ENCODE peak calls at places on chromosomes 2 and 18, in seven cellular contexts. One of them, this sample, is unnamed.

GRCh38 chr2:215843579-215843978 is 169.8 kb downstream of the MREG start:
- DNase-seq in uterus: no peak
- DNase-seq in A549: peak; percentile 37
- DNase-seq in testis: no peak
- DNase-seq in upper lobe of left lung: no peak
- DNase-seq in Peyer's patch: no peak
- DNase-seq in erythroblast: no peak
- DNase-seq in this sample: no peak

GRCh38 chr18:48230459-48231113 is 178.6 kb downstream of the ZBTB7C start:
- DNase-seq in uterus: no peak
- DNase-seq in testis: peak; percentile 60
- DNase-seq in Peyer's patch: peak; percentile 76
- DNase-seq in A549: peak; percentile 66
- DNase-seq in erythroblast: peak; percentile 49
- DNase-seq in upper lobe of left lung: peak; percentile 68
- DNase-seq in this sample: no peak

GRCh38 chr2:217282531-217282930 is 422.7 kb upstream of the TNP1 start:
- DNase-seq in uterus: no peak
- DNase-seq in A549: no peak
- DNase-seq in upper lobe of left lung: no peak
- DNase-seq in testis: no peak
- DNase-seq in Peyer's patch: no peak
- DNase-seq in erythroblast: no peak
- DNase-seq in this sample: no peak

GRCh38 chr2:55009277-55010055 is 40.8 kb downstream of the RTN4 start:
- DNase-seq in A549: no peak
- DNase-seq in erythroblast: no peak
- DNase-seq in testis: no peak
- DNase-seq in upper lobe of left lung: no peak
- DNase-seq in uterus: no peak
- DNase-seq in Peyer's patch: no peak
- DNase-seq in this sample: no peak

GRCh38 chr2:181778621-181779195 is 98.4 kb upstream of the NEUROD1 start:
- DNase-seq in uterus: no peak
- DNase-seq in upper lobe of left lung: no peak
- DNase-seq in Peyer's patch: no peak
- DNase-seq in testis: no peak
- DNase-seq in A549: no peak
- DNase-seq in erythroblast: no peak
- DNase-seq in this sample: no peak

GRCh38 chr2:70626254-70626990 is 72.8 kb upstream of the TGFA start:
- DNase-seq in erythroblast: no peak
- DNase-seq in Peyer's patch: no peak
- DNase-seq in testis: no peak
- DNase-seq in upper lobe of left lung: no peak
- DNase-seq in A549: no peak
- DNase-seq in uterus: no peak
- DNase-seq in this sample: no peak

GRCh38 chr18:33987206-33987605 is 237.5 kb downstream of the NOL4 start:
- DNase-seq in testis: no peak
- DNase-seq in upper lobe of left lung: no peak
- DNase-seq in erythroblast: no peak
- DNase-seq in A549: no peak
- DNase-seq in Peyer's patch: no peak
- DNase-seq in uterus: no peak
- DNase-seq in this sample: no peak

GRCh38 chr2:120219766-120220165 is 3.4 kb downstream of the TMEM185B start:
- DNase-seq in A549: no peak
- DNase-seq in testis: no peak
- DNase-seq in uterus: no peak
- DNase-seq in Peyer's patch: no peak
- DNase-seq in erythroblast: no peak
- DNase-seq in upper lobe of left lung: no peak
- DNase-seq in this sample: no peak

GRCh38 chr2:237691908-237692600 is 64.7 kb downstream of the LRRFIP1 start:
- DNase-seq in upper lobe of left lung: peak; percentile 98
- DNase-seq in testis: peak; percentile 97
- DNase-seq in erythroblast: peak; percentile 94
- DNase-seq in uterus: peak; percentile 96
- DNase-seq in Peyer's patch: peak; percentile 99
- DNase-seq in A549: peak; percentile 93
- DNase-seq in this sample: peak; percentile 99

GRCh38 chr2:7292154-7292553 is 374.9 kb downstream of the RNF144A start:
- DNase-seq in upper lobe of left lung: no peak
- DNase-seq in Peyer's patch: no peak
- DNase-seq in A549: no peak
- DNase-seq in uterus: no peak
- DNase-seq in erythroblast: no peak
- DNase-seq in testis: no peak
- DNase-seq in this sample: no peak

GRCh38 chr2:183866666-183867065 is 731.7 kb upstream of the ZNF804A start:
- DNase-seq in testis: no peak
- DNase-seq in A549: no peak
- DNase-seq in uterus: no peak
- DNase-seq in upper lobe of left lung: no peak
- DNase-seq in Peyer's patch: no peak
- DNase-seq in erythroblast: no peak
- DNase-seq in this sample: no peak

GRCh38 chr2:1990724-1991123 is 246.4 kb upstream of the PXDN start:
- DNase-seq in testis: peak; percentile 35
- DNase-seq in uterus: no peak
- DNase-seq in A549: peak; percentile 11
- DNase-seq in upper lobe of left lung: no peak
- DNase-seq in erythroblast: no peak
- DNase-seq in Peyer's patch: no peak
- DNase-seq in this sample: peak; percentile 74

GRCh38 chr2:100188326-100188725 is 45.9 kb upstream of the AFF3 start:
- DNase-seq in erythroblast: no peak
- DNase-seq in A549: no peak
- DNase-seq in testis: no peak
- DNase-seq in Peyer's patch: no peak
- DNase-seq in upper lobe of left lung: no peak
- DNase-seq in uterus: no peak
- DNase-seq in this sample: no peak

GRCh38 chr18:46174317-46175039 is 70.3 kb downstream of the HAUS1 start:
- DNase-seq in upper lobe of left lung: peak; percentile 25
- DNase-seq in erythroblast: peak; percentile 79
- DNase-seq in testis: peak; percentile 47
- DNase-seq in A549: no peak
- DNase-seq in Peyer's patch: peak; percentile 54
- DNase-seq in uterus: peak; percentile 17
- DNase-seq in this sample: no peak

GRCh38 chr2:215983581-215984351 is 29.6 kb downstream of the MREG start:
- DNase-seq in upper lobe of left lung: no peak
- DNase-seq in uterus: no peak
- DNase-seq in Peyer's patch: no peak
- DNase-seq in testis: no peak
- DNase-seq in erythroblast: no peak
- DNase-seq in A549: no peak
- DNase-seq in this sample: no peak

GRCh38 chr2:73386894-73387636 is 1.4 kb downstream of the ALMS1 start:
- DNase-seq in testis: no peak
- DNase-seq in Peyer's patch: no peak
- DNase-seq in erythroblast: peak; percentile 49
- DNase-seq in uterus: no peak
- DNase-seq in A549: no peak
- DNase-seq in upper lobe of left lung: no peak
- DNase-seq in this sample: no peak

GRCh38 chr2:138507267-138507666 is 5.7 kb downstream of the SPOPL start:
- DNase-seq in testis: no peak
- DNase-seq in Peyer's patch: no peak
- DNase-seq in upper lobe of left lung: no peak
- DNase-seq in erythroblast: no peak
- DNase-seq in uterus: no peak
- DNase-seq in A549: peak; percentile 29
- DNase-seq in this sample: no peak

GRCh38 chr18:46623541-46623940 is 33.5 kb downstream of the LOXHD1 start:
- DNase-seq in testis: no peak
- DNase-seq in A549: no peak
- DNase-seq in Peyer's patch: no peak
- DNase-seq in uterus: no peak
- DNase-seq in upper lobe of left lung: no peak
- DNase-seq in erythroblast: no peak
- DNase-seq in this sample: no peak

GRCh38 chr2:77521931-77522470 is at the start of gene LRRTM4:
- DNase-seq in erythroblast: peak; percentile 25
- DNase-seq in testis: no peak
- DNase-seq in upper lobe of left lung: no peak
- DNase-seq in Peyer's patch: no peak
- DNase-seq in A549: peak; percentile 7
- DNase-seq in uterus: no peak
- DNase-seq in this sample: no peak

DNA sequence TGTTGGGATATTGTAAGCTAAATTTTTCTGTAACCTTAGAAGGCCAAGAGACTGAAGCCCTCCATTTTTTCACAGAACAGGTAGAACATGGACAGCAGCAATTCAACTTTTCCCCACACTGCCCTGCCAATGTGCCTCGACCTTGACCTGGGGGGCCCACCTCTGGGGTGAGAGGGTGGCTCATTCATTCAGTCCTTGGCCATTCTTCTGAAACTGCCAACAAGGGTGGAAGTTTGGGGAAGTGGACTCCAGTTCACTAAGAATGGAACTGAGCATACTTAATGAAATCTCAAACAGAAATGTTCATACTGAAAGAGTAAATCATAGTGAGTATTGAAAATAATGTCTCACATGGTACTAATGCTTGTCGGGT is 1.1 kb downstream of the EEF1B2 start:
- DNase-seq in erythroblast: no peak
- DNase-seq in testis: no peak
- DNase-seq in A549: no peak
- DNase-seq in uterus: no peak
- DNase-seq in Peyer's patch: no peak
- DNase-seq in upper lobe of left lung: no peak
- DNase-seq in this sample: no peak
- TF ChIP-seq POLR2A in erythroblast: no peak
- TF ChIP-seq POLR2A in testis: no peak
- TF ChIP-seq POLR2A in A549: no peak
- TF ChIP-seq POLR2A in uterus: no peak
- TF ChIP-seq POLR2A in Peyer's patch: no peak
- TF ChIP-seq POLR2A in upper lobe of left lung: no peak
- TF ChIP-seq POLR2A in this sample: no peak

DNA sequence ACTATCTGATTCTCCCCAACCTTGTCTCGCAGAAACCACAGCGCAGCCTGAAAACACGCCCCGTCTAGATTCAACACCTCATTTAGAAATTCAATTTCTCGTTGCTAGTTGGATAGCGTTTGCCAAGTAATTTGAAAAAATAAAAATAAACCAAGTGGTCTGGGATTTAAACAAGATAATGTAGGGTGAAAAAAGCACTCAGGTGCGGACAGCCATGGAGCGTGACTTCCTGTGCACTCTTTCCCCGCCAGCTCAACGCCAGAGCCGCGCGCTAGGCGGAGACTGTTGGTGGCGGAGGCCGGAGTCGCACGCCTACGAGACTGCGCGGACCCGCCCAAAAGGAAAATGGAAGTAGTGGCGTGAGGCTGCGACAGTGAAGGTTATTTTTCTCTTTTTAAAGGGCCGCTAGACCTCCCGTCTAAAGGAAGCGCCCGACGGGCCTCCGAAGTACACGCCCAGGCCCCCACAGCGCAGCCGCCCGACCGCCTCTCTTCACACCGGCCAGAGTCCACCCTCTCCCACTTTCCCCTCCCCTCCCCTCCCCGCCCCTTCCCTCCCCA is 584 bp upstream of the CCNT2 start:
- DNase-seq in uterus: no peak
- DNase-seq in testis: no peak
- DNase-seq in A549: no peak
- DNase-seq in upper lobe of left lung: no peak
- DNase-seq in erythroblast: no peak
- DNase-seq in Peyer's patch: peak; percentile 95
- DNase-seq in this sample: no peak
- TF ChIP-seq POLR2A in uterus: peak; percentile 54
- TF ChIP-seq POLR2A in testis: peak; percentile 48
- TF ChIP-seq POLR2A in A549: peak; percentile 89
- TF ChIP-seq POLR2A in upper lobe of left lung: peak; percentile 91
- TF ChIP-seq POLR2A in erythroblast: peak; percentile 74
- TF ChIP-seq POLR2A in Peyer's patch: peak; percentile 89
- TF ChIP-seq POLR2A in this sample: peak; percentile 82

DNA sequence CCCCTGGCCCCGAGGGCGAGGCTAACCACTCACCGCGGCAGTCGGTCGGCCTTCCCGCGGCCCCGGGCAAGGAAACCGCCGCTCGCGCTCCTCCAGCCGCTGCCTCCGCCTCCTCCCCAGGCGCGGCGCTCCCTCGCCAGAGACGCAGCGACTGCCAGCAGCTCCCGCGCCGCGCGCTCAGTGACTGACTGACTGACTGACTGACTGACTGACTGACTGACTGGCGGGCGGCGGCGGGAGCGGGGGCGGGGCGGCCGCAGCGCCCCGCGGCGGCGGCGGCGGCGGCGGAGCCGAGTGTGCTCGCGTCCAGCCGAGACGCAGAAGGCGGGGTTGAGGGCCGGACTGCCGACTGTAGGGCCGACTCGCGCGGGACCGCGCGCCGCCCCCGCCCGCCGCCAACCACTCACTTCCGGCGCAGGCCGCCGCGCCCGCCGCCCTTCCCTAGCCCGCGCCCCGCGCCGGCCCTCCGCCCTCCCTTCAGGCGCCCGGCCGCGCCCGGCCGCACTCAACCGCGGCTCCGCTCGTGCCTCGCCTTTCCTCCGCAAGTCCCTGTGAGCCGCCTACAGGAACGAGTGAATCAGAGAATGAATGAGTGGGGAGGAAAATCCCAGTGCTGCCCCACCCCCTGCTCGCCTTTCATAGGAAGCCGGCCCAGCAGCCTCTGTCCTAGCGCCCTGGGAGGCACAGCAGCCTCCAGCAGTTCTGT is at the start of gene RAPH1:
- DNase-seq in A549: peak; percentile 88
- DNase-seq in uterus: peak; percentile 78
- DNase-seq in testis: peak; percentile 90
- DNase-seq in upper lobe of left lung: peak; percentile 89
- DNase-seq in Peyer's patch: peak; percentile 90
- DNase-seq in erythroblast: peak; percentile 81
- DNase-seq in this sample: peak; percentile 91
- TF ChIP-seq POLR2A in A549: peak; percentile 59
- TF ChIP-seq POLR2A in uterus: peak; percentile 57
- TF ChIP-seq POLR2A in testis: no peak
- TF ChIP-seq POLR2A in upper lobe of left lung: peak; percentile 82
- TF ChIP-seq POLR2A in Peyer's patch: peak; percentile 73
- TF ChIP-seq POLR2A in erythroblast: no peak
- TF ChIP-seq POLR2A in this sample: peak; percentile 50

DNA sequence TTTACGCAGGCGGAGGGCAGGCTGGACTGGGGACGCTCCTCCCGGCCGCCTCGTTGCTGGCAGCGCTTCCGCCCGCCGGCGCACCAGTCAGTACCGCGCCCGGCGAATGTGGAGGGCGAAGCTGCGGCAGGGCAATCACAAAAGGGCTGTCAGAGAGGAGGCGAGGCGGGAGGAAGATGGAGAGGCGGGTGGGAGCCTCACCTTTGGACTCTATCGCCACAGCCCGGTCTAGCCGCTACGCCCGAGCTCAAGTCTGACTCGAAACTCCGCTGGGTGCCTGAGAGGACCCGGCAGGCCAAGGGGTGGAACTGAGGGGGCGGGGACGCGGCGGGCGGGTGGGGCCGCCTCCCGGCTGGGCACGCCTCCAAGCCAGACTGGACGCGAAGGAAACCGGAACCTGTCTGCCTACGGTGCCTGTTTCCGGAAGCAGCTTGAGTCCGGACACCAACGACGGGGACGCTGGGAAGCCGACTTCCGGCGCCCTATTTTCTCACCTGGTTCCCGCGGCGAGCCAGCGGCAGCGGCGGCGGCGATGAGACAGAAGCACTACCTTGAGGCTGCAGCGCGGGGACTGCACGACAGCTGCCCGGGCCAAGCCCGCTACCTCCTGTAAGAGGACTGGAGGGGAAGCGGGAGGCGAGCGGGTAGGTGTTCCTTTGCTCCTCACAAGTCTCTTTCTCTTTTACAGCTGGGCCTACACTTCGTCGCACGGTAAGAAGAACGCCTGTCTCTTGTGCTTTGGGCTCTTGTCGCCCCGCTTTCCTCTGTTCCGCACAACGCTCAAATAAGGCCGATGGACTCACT is at the start of gene RMP24:
- DNase-seq in uterus: peak; percentile 93
- DNase-seq in erythroblast: peak; percentile 100
- DNase-seq in A549: peak; percentile 95
- DNase-seq in Peyer's patch: peak; percentile 97
- DNase-seq in testis: peak; percentile 97
- DNase-seq in upper lobe of left lung: peak; percentile 96
- DNase-seq in this sample: peak; percentile 98
- TF ChIP-seq POLR2A in uterus: peak; percentile 43
- TF ChIP-seq POLR2A in erythroblast: peak; percentile 88
- TF ChIP-seq POLR2A in A549: peak; percentile 85
- TF ChIP-seq POLR2A in Peyer's patch: peak; percentile 69
- TF ChIP-seq POLR2A in testis: no peak
- TF ChIP-seq POLR2A in upper lobe of left lung: peak; percentile 83
- TF ChIP-seq POLR2A in this sample: peak; percentile 50

This sample was measured in sigmoid colon.